ENCODE peak calls at places on chromosome 6, in nine cellular contexts. H is neural progenitor cell, T is ovary, I is pancreas, K is cardiac muscle cell, D is Peyer's patch, V is esophagus squamous epithelium, F is colonic mucosa, L is stomach. O is an unnamed sample. For H3K27me3, the result is how much of the 10 kb centered on the place peaks cover.

GRCh38 chr6:139243531-139243930 is 48.3 kb downstream of the TXLNB start:
- DNase-seq in I (no peak), T (no peak), L (no peak), H (no peak), V (no peak), K (peak), F (no peak), D (no peak), O (no peak)

GRCh38 chr6:40714576-40715500 is 127.7 kb upstream of the LRFN2 start:
- DNase-seq in T (no peak), K (no peak), H (no peak), D (no peak), I (no peak), V (no peak), L (peak), F (peak), O (no peak)

GRCh38 chr6:144394209-144394608 is 109.1 kb downstream of the UTRN start:
- DNase-seq in L (no peak), F (no peak), D (no peak), K (no peak), T (no peak), V (no peak), I (no peak), H (no peak), O (no peak)

GRCh38 chr6:4647414-4648365 is 128.5 kb upstream of the CDYL start:
- DNase-seq in T (peak), K (peak), L (peak), D (no peak), I (peak), F (peak), H (peak), V (no peak), O (no peak)

GRCh38 chr6:12367412-12367811 is 77.3 kb downstream of the EDN1 start:
- DNase-seq in T (no peak), K (no peak), H (no peak), F (peak), V (no peak), D (no peak), I (no peak), L (no peak), O (no peak)

GRCh38 chr6:104957301-104958177 is 632 bp downstream of the LIN28B start:
- DNase-seq in L (no peak), V (no peak), D (no peak), I (no peak), T (no peak), F (no peak), K (no peak), H (peak), O (no peak)

GRCh38 chr6:40504274-40504673 is 82.9 kb downstream of the LRFN2 start:
- DNase-seq in T (no peak), H (no peak), I (no peak), K (no peak), F (no peak), V (no peak), L (no peak), D (no peak), O (no peak)

GRCh38 chr6:75166236-75166635 is 39.6 kb downstream of the COL12A1 start:
- DNase-seq in F (no peak), V (no peak), L (no peak), I (no peak), T (no peak), D (no peak), H (no peak), K (no peak), O (no peak)

GRCh38 chr6:14468656-14469321 is 351.2 kb downstream of the CD83 start:
- DNase-seq in T (no peak), I (no peak), K (no peak), H (no peak), V (no peak), L (no peak), D (no peak), F (no peak), O (no peak)

GRCh38 chr6:130223508-130223907 is 757 bp upstream of the SAMD3 start:
- DNase-seq in D (peak), H (no peak), K (no peak), L (no peak), V (no peak), T (no peak), I (peak), F (peak), O (no peak)

GRCh38 chr6:155678361-155678760 is 222.7 kb upstream of the NOX3 start:
- DNase-seq in F (no peak), D (no peak), K (no peak), H (no peak), I (no peak), V (no peak), T (no peak), L (no peak), O (no peak)

GRCh38 chr6:75296811-75297779 is 12.5 kb upstream of the TMEM30A start:
- DNase-seq in I (no peak), D (no peak), T (no peak), L (no peak), F (no peak), H (peak), V (no peak), K (peak), O (no peak)

GRCh38 chr6:29685718-29686326 is 4.9 kb upstream of the ZFP57 start:
- DNase-seq in F (no peak), K (peak), I (no peak), V (no peak), D (no peak), L (no peak), H (peak), T (no peak), O (no peak)

GRCh38 chr6:169288591-169288990 is 34.9 kb upstream of the THBS2 start:
- DNase-seq in I (no peak), K (peak), D (no peak), T (no peak), V (no peak), F (no peak), L (no peak), H (no peak), O (no peak)

GRCh38 chr6:53734473-53735299 is 60.1 kb upstream of the LRRC1 start:
- DNase-seq in L (peak), T (no peak), I (no peak), V (no peak), D (peak), F (peak), K (peak), H (peak), O (no peak)

GRCh38 chr6:129661478-129662405 is 48.2 kb downstream of the ARHGAP18 start:
- DNase-seq in H (no peak), F (no peak), L (no peak), D (no peak), V (no peak), I (no peak), K (no peak), T (no peak), O (no peak)

GRCh38 chr6:116292553-116292952 is 12.8 kb upstream of the TSPYL1 start:
- DNase-seq in I (no peak), T (no peak), V (no peak), H (no peak), D (no peak), L (no peak), F (no peak), K (no peak), O (no peak)

GRCh38 chr6:41428402-41428994 is 93.1 kb downstream of the NCR2 start:
- DNase-seq in F (peak), K (peak), H (peak), V (no peak), L (peak), T (peak), I (no peak), D (no peak), O (no peak)

GRCh38 chr6:52493669-52494068 is 73.5 kb downstream of the EFHC1 start:
- DNase-seq in K (no peak), V (no peak), F (no peak), I (no peak), T (no peak), H (no peak), L (no peak), D (no peak), O (no peak)

GRCh38 chr6:154509421-154510143 is 903 bp downstream of the CNKSR3 start:
- DNase-seq in T (peak), K (peak), V (no peak), H (peak), F (peak), D (no peak), I (peak), L (peak), O (no peak)

DNA sequence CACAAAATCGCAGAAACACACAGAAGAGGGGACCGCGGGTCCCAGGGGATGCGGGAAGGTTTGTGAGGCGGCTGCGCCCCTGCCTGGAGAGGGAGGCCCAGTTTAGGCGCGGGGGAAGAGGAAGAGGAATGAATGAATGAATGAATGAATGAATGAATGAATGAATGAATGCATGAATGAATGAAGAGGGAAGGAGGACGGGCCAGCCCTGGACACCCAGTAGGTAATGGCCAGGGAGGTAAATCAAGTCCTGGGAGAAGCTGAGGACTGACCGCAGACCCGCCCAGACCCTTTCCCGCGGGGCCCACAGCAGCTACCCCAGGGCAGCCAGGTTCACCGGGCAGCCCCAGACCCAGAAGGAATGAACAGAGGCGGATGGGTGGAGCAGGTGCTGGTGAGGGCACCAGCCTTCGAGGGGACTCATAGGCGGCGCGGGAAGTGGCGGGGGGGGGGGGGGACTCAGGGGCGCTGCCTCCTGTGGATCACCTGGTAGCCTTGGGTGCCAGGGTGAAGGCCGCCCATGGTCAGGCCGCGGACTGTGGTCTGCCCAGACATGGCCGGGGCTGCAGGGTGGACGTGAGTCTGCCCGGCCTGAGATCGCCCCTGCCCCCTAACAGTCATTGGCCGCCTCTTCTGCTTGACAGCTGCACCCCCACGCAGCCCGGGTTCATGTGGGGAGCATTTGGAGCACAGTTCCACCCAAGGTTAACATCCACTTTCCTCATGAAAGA is 192.0 kb upstream of the PDE10A start:
- DNase-seq in I (peak), V (no peak), L (no peak), H (no peak), T (no peak), K (no peak), D (no peak), F (no peak), O (no peak)
- H3K27me3 ChIP-seq in I (under half), V (under half), L (under half), H (half or more), T (under half), K (half or more), D (under half), F (under half), O (under half)

GRCh38 chr6:16334671-16335070 is 96.3 kb downstream of the GMPR start:
- DNase-seq in L (no peak), F (peak), I (no peak), K (peak), H (no peak), V (no peak), D (no peak), T (peak), O (no peak)

GRCh38 chr6:16337280-16337975 is 99.0 kb downstream of the GMPR start:
- DNase-seq in L (peak), F (peak), K (peak), T (peak), H (no peak), V (no peak), D (peak), I (peak), O (peak)

GRCh38 chr6:16335176-16335575 is 96.8 kb downstream of the GMPR start:
- DNase-seq in T (no peak), K (no peak), I (no peak), L (no peak), F (no peak), H (no peak), V (no peak), D (no peak), O (no peak)

GRCh38 chr6:16338577-16339262 is 100.3 kb downstream of the GMPR start:
- DNase-seq in D (peak), H (peak), K (peak), L (peak), T (peak), I (no peak), V (peak), F (peak), O (peak)

GRCh38 chr6:16336056-16336810 is 97.8 kb downstream of the GMPR start:
- DNase-seq in L (no peak), K (no peak), H (no peak), D (no peak), I (no peak), F (no peak), T (no peak), V (no peak), O (no peak)
- TF ChIP-seq CTCF in L (no peak), K (no peak), H (no peak), D (no peak), I (no peak), F (no peak), T (no peak), V (no peak), O (no peak)

GRCh38 chr6:46186583-46186982 is 15.8 kb upstream of the ENPP5 start:
- DNase-seq in K (no peak), F (no peak), V (no peak), L (no peak), D (no peak), H (no peak), I (no peak), T (no peak), O (no peak)
- H3K27me3 ChIP-seq in K (under half), F (under half), V (under half), L (under half), D (under half), H (under half), I (under half), T (under half), O (under half)

GRCh38 chr6:161836643-161837448 is 563.0 kb upstream of the AGPAT4 start:
- DNase-seq in L (no peak), I (no peak), F (no peak), T (no peak), V (no peak), K (peak), H (no peak), D (no peak), O (no peak)
- TF ChIP-seq CTCF in L (peak), I (peak), F (peak), T (peak), V (no peak), K (peak), H (peak), D (peak), O (no peak)

GRCh38 chr6:37517411-37517812 is 17.7 kb upstream of the CCDC167 start:
- DNase-seq in T (no peak), H (no peak), D (peak), V (no peak), L (no peak), K (no peak), I (no peak), F (peak), O (no peak)
- H3K27me3 ChIP-seq in T (under half), H (under half), D (under half), V (under half), L (under half), K (under half), I (under half), F (under half), O (under half)

GRCh38 chr6:68572975-68573374 is 62.1 kb upstream of the ADGRB3 start:
- DNase-seq in D (no peak), T (no peak), H (no peak), L (no peak), F (no peak), V (no peak), K (no peak), I (no peak), O (no peak)

GRCh38 chr6:68575765-68576439 is 59.2 kb upstream of the ADGRB3 start:
- DNase-seq in V (no peak), H (peak), T (no peak), F (no peak), I (peak), L (no peak), K (peak), D (no peak), O (peak)

GRCh38 chr6:68572525-68572924 is 62.6 kb upstream of the ADGRB3 start:
- DNase-seq in F (no peak), L (no peak), T (no peak), K (peak), D (no peak), V (no peak), H (peak), I (no peak), O (no peak)
- TF ChIP-seq CTCF in F (peak), L (no peak), T (no peak), K (peak), D (no peak), V (no peak), H (peak), I (peak), O (no peak)

DNA sequence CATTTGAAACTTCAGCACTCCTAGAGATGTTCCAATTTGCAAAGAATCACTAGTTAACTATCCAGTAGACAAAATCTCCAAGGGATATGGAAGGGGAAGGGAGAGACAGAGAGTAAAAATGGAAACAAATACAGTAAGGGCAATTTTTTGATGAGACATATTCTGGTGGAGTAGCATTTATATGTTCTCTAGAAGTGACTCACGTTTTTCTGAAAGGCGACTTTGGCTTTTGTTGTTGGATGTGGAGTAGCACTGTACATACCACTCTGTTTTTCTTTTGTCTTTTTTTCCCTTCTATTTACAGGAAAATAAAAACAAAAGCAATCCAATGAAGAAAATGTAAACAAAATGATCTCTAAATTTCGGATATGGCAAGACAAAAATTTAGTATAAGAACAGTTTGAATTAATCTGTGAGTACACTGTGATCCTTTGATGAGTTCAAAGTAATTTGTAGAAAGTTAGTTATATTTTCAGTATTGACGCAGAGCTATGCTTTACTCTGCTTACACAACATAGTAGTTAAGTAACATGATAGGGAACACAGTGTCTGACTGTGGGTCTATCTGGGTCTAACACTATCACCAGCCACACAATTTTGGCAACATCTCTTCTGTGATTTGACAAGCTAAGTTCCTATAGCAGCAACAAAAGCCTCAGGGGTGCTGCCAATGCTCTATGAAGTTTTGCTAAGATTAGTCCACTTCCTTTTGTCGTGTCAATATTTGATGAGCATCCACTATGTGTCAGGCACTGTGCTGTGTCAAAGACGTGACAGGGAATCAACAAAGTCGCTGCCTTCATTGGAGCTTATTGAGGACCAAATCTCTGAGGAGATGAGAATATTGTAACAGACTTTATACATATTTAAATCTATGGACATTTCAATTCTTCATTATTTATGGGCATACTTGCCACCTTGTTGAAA is 27.3 kb upstream of the TAGAP start:
- DNase-seq in H (no peak), I (no peak), V (no peak), F (peak), T (no peak), K (no peak), D (no peak), L (no peak), O (no peak)
- H3K27me3 ChIP-seq in H (under half), I (under half), V (under half), F (under half), T (under half), K (under half), D (under half), L (under half), O (under half)